ENCODE peak calls at places on chromosomes 2 and 18, in four cellular contexts. E is keratinocyte; X is CD4-positive, alpha-beta memory T cell; B is A549. F is an unnamed sample.

GRCh38 chr2:239882335-239882734 is 142.8 kb downstream of the NDUFA10 start:
- DNase-seq in E (no peak), X (peak; percentile 55), B (no peak), F (peak; percentile 39)

GRCh38 chr18:48548921-48549320 is 10.1 kb downstream of the CTIF start:
- DNase-seq in E (no peak), X (no peak), B (no peak), F (no peak)

GRCh38 chr2:151156431-151156830 is 105.2 kb downstream of the RBM43 start:
- DNase-seq in E (no peak), X (no peak), B (no peak), F (no peak)

GRCh38 chr2:239387811-239388210 is 13.0 kb downstream of the HDAC4 start:
- DNase-seq in E (no peak), X (no peak), B (no peak), F (no peak)

GRCh38 chr2:173806761-173807160 is 158.4 kb downstream of the SP3 start:
- DNase-seq in E (no peak), X (no peak), B (no peak), F (no peak)

GRCh38 chr2:217922101-217923006 is 80.4 kb downstream of the TNS1 start:
- DNase-seq in E (no peak), X (no peak), B (no peak), F (no peak)

GRCh38 chr2:7011376-7012083 is 94.3 kb downstream of the RNF144A start:
- DNase-seq in E (peak; percentile 26), X (no peak), B (no peak), F (no peak)

GRCh38 chr2:1923557-1923956 is 179.2 kb upstream of the PXDN start:
- DNase-seq in E (no peak), X (no peak), B (no peak), F (no peak)

GRCh38 chr2:63735931-63736820 is 105.5 kb upstream of the UGP2 start:
- DNase-seq in E (no peak), X (no peak), B (no peak), F (no peak)

GRCh38 chr2:234415706-234416105 is 81.2 kb downstream of the ARL4C start:
- DNase-seq in E (no peak), X (no peak), B (no peak), F (no peak)

GRCh38 chr18:48031011-48031480 is 100.6 kb upstream of the SMAD2 start:
- DNase-seq in E (no peak), X (no peak), B (peak; percentile 40), F (no peak)

GRCh38 chr18:7414459-7414858 is 152.7 kb upstream of the PTPRM start:
- DNase-seq in E (peak; percentile 46), X (no peak), B (no peak), F (no peak)

GRCh38 chr2:235842941-235843340 is 325.2 kb downstream of the GBX2 start:
- DNase-seq in E (no peak), X (no peak), B (no peak), F (no peak)

GRCh38 chr2:232568161-232568560 is 17.7 kb downstream of the EIF4E2 start:
- DNase-seq in E (no peak), X (no peak), B (peak; percentile 19), F (no peak)

GRCh38 chr18:6601241-6601640 is 128.3 kb upstream of the ARHGAP28 start:
- DNase-seq in E (peak; percentile 40), X (no peak), B (no peak), F (no peak)

GRCh38 chr2:28665041-28665704 is 86.5 kb upstream of the PPP1CB start:
- DNase-seq in E (no peak), X (no peak), B (no peak), F (no peak)

GRCh38 chr2:64288321-64288931 is 144.2 kb upstream of the PELI1 start:
- DNase-seq in E (no peak), X (no peak), B (no peak), F (no peak)

GRCh38 chr2:109174214-109174613 is 45.2 kb downstream of the SH3RF3 start:
- DNase-seq in E (no peak), X (no peak), B (no peak), F (peak; percentile 9)

GRCh38 chr18:25230658-25231326 is 121.2 kb downstream of the ZNF521 start:
- DNase-seq in E (no peak), X (no peak), B (no peak), F (no peak)

GRCh38 chr2:101030866-101031554 is 28.9 kb downstream of the RPL31 start:
- DNase-seq in E (no peak), X (no peak), B (no peak), F (no peak)

GRCh38 chr2:67096886-67097285 is 300.2 kb upstream of the ETAA1 start:
- DNase-seq in E (no peak), X (no peak), B (no peak), F (no peak)

GRCh38 chr2:2039826-2040225 is 291.2 kb downstream of the MYT1L start:
- DNase-seq in E (no peak), X (no peak), B (no peak), F (no peak)

GRCh38 chr2:14909795-14910194 is 277.3 kb downstream of the LRATD1 start:
- DNase-seq in E (no peak), X (no peak), B (no peak), F (no peak)

GRCh38 chr18:48858676-48859075 is 92.1 kb downstream of the SMAD7 start:
- DNase-seq in E (no peak), X (no peak), B (no peak), F (no peak)

GRCh38 chr2:46334389-46335345 is 37.5 kb downstream of the EPAS1 start:
- DNase-seq in E (peak; percentile 67), X (no peak), B (no peak), F (no peak)

GRCh38 chr2:238299803-238300202 is 11.4 kb upstream of the PER2 start:
- DNase-seq in E (no peak), X (no peak), B (no peak), F (no peak)

GRCh38 chr2:79972661-79973060 is 331.9 kb downstream of the LRRTM1 start:
- DNase-seq in E (no peak), X (no peak), B (no peak), F (no peak)

GRCh38 chr18:13222371-13223281 is 4.1 kb downstream of the LDLRAD4 start:
- DNase-seq in E (no peak), X (no peak), B (no peak), F (no peak)

GRCh38 chr2:149768320-149768799 is 180.8 kb upstream of the MMADHC start:
- DNase-seq in E (no peak), X (no peak), B (no peak), F (no peak)

GRCh38 chr2:237059155-237059875 is 26.4 kb upstream of the COPS8 start:
- DNase-seq in E (no peak), X (no peak), B (no peak), F (no peak)

DNA sequence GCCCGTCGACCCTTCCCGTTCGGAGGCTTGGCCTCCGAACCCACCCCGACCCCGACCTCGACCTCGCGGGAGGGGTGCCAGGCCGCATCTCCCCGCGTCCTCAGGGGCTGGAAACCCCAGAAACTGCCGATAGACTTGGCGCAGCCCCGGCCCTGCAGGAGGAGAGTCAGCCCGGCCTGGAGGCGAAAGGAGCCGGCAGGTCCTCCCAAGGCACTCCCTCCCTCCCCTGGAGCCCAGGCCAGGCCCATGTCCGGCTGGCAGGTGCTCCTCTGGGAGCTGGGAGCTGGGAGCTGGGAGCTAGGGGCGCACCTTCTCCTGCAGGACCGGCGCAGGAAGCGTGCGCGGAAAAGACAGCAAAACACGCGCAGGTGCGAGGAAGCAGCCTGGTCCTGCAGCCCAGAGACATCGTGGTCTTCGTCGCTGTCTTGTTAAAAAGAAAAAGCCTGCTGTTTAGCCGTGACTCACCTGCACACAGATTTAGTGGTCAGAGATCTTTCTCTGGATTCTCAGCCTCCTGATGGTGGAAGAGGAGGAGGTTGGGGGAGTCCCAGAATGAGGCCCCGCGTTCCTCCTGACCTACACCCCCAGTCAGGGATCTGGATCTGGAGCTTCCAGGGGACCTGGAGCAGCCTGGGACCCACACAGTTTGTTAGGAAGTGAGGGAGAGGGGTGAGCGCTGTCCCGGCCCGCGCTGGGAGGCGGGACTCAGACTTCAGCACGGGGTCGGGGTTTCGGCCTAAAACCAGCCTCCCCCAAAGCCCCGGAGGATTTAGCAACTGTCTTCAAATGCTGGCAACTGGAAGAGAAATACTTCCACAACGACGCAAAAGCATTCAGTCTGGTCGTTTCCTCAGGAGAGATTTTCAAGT is 702 bp upstream of the MBP start:
- DNase-seq in E (no peak), X (no peak), B (no peak), F (no peak)
- H3K27ac ChIP-seq in E (peak overlapping the region; percentile 18), X (peak overlapping the region; percentile 85), B (peak overlapping the region; percentile 80), F (peak overlapping the region; percentile 25)

GRCh38 chr2:133264951-133265949 is 303.0 kb downstream of the NCKAP5 start:
- DNase-seq in E (no peak), X (no peak), B (peak; percentile 34), F (no peak)
- H3K4me3 ChIP-seq in E (no peak overlapping the region), X (no peak overlapping the region), B (peak overlapping the region; percentile 74), F (no peak overlapping the region)

DNA sequence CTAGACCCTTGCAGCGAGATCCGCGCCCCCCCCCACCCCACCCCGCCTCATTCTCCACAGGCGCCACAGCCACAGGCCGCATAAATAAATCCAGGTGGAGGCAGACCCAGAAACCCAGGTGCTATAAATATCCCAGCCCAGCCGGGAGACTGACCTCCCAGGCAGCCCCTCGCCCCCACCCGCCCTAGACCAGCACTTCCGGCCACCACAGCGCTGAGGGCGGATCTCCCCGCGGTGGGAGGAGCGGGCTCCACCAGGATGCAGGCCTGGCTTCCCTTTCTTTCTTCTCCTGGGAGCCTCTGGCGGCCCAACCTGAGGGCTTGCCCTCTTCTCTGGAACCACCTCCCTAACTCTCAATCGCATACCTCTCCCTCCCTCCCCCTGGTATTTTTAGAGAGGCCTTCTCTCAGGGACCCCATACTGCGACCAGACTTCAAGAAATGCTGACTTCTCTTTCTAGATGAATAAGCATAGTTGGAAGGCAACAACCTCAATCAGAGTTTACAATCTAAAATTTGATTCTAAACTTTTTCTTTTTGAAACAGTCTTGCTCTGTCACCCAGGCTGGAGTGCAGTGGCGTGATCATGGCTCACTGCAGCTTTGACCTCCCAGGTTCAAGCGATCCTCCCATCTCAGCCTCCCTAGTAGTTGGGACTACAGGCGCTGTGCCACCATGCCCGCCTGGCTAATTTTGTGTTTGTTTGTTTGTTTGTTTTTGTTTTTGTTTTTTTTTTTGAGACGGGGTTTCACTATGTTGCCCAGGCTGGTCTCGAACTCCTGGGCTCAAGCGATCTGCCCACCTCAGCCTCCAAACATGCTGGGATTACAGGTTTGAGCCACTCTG is 55.0 kb downstream of the PKDCC start:
- DNase-seq in E (no peak), X (peak; percentile 34), B (no peak), F (no peak)
- H3K27ac ChIP-seq in E (no peak overlapping the region), X (peak overlapping the region; percentile 100), B (no peak overlapping the region), F (peak overlapping the region; percentile 88)

DNA sequence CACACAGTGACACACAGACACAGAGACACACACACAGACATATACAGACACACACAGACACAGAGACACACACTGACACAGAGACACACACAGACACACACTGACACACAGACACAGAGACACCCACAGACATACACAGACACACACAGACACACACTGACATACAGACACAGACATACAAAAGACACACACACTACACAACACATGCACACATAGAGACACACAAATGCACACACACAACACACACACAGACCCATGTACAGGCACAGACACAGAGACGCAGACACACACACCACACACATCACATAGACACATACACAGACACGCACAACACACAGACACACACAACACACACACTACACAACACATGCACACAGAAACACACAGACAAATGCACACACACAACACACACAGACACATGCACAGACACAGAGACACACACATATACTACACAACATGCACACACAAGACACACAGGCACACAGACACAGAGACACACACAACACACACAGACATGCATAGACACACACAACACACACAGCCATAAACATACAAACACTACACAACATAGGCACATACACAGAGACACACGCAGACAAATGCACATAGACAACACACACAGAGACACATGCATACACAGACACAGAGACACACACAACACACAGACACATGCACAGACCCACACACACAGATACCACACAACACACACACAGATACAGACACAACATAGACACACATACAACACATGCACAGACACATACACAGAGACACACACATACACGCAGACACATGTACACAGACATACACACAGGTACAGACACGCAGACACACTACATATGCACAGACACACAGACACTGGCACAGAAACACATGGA is 120.5 kb downstream of the BCL2 start:
- DNase-seq in E (no peak), X (no peak), B (no peak), F (no peak)
- H3K4me3 ChIP-seq in E (no peak overlapping the region), X (peak overlapping the region; percentile 65), B (no peak overlapping the region), F (peak overlapping the region; percentile 70)